ENCODE peak calls at places on chromosomes 16 and 17, in seven cellular contexts. C is Right ventricle myocardium superior; K is NCI-H187; G is EL; Q is psoas muscle; N is stimulated activated CD8-positive, alpha-beta memory T cell treated with anti-CD3 and anti-CD28 coated beads, Interleukin-2, amount 100 ng/mL, for 48 hours; R is GM10248. I is an unnamed sample.

GRCh38 chr17:79613195-79613517 is 2.3 kb upstream of the RBFOX3 start:
- DNase-seq in G (no peak), N (no peak), K (no peak), Q (no peak), R (no peak), C (no peak), I (no peak)

GRCh38 chr17:70820276-70820675 is 650.9 kb downstream of the KCNJ2 start:
- DNase-seq in R (no peak), C (no peak), K (no peak), G (peak; percentile 83), Q (no peak), N (no peak), I (no peak)

GRCh38 chr17:81480140-81480917 is 32.3 kb downstream of the ACTG1 start:
- DNase-seq in R (no peak), N (no peak), C (peak; percentile 70), K (no peak), G (peak; percentile 78), Q (peak; percentile 82), I (no peak)

GRCh38 chr17:29341726-29342125 is 47.8 kb upstream of the NUFIP2 start:
- DNase-seq in K (no peak), R (no peak), C (no peak), N (no peak), Q (no peak), G (peak; percentile 32), I (peak; percentile 42)

GRCh38 chr17:7262192-7263070 is at the start of gene CLDN7:
- DNase-seq in G (no peak), Q (no peak), N (no peak), R (no peak), C (peak; percentile 39), K (peak; percentile 31), I (no peak)

GRCh38 chr17:56679148-56679766 is 85.8 kb downstream of the NOG start:
- DNase-seq in N (no peak), C (no peak), R (peak; percentile 41), K (no peak), G (peak; percentile 53), Q (peak; percentile 32), I (no peak)

GRCh38 chr16:71526111-71526998 is at the start of gene CHST4:
- DNase-seq in Q (no peak), K (peak; percentile 19), C (no peak), G (peak; percentile 81), N (no peak), R (no peak), I (no peak)

GRCh38 chr16:20906225-20906870 is 5.8 kb downstream of the LYRM1 start:
- DNase-seq in N (no peak), K (no peak), C (no peak), Q (no peak), R (no peak), G (peak; percentile 94), I (no peak)

GRCh38 chr17:73637866-73638265 is 6.4 kb downstream of the SDK2 start:
- DNase-seq in N (no peak), Q (peak; percentile 33), K (no peak), R (no peak), G (no peak), C (peak; percentile 25), I (no peak)

GRCh38 chr17:82383411-82383810 is 11.8 kb downstream of the UTS2R start:
- DNase-seq in C (peak; percentile 40), N (no peak), G (no peak), R (no peak), K (no peak), Q (no peak), I (no peak)

GRCh38 chr16:66580605-66581209 is 1.4 kb downstream of the CMTM2 start:
- DNase-seq in K (no peak), R (no peak), C (no peak), N (no peak), G (peak; percentile 63), Q (no peak), I (no peak)

GRCh38 chr17:49361129-49361901 is 735 bp downstream of the ZNF652 start:
- DNase-seq in C (peak; percentile 57), K (peak; percentile 9), N (peak; percentile 38), Q (peak; percentile 64), G (peak; percentile 57), R (peak; percentile 51), I (no peak)

GRCh38 chr17:40553694-40554534 is 11.4 kb downstream of the CCR7 start:
- DNase-seq in R (no peak), N (no peak), K (peak; percentile 91), C (peak; percentile 85), G (peak; percentile 38), Q (peak; percentile 83), I (no peak)

GRCh38 chr17:16199093-16199492 is 16.2 kb downstream of the NCOR1 start:
- DNase-seq in Q (no peak), C (no peak), K (no peak), G (no peak), N (no peak), R (no peak), I (no peak)

GRCh38 chr17:56913000-56913866 is 616 bp downstream of the TRIM25 start:
- DNase-seq in N (no peak), Q (no peak), K (no peak), R (no peak), C (peak; percentile 55), G (no peak), I (peak; percentile 79)

GRCh38 chr16:50282010-50282538 is 15.7 kb downstream of the ADCY7 start:
- DNase-seq in C (peak; percentile 90), R (peak; percentile 84), N (peak; percentile 37), Q (peak; percentile 85), G (no peak), K (no peak), I (no peak)

GRCh38 chr17:72602517-72603345 is 481.9 kb downstream of the SOX9 start:
- DNase-seq in Q (no peak), K (no peak), C (no peak), G (peak; percentile 68), N (no peak), R (no peak), I (no peak)

GRCh38 chr17:34841467-34841866 is 119.8 kb downstream of the CCT6B start:
- DNase-seq in G (no peak), Q (no peak), N (no peak), K (no peak), C (no peak), R (no peak), I (no peak)

GRCh38 chr17:9115446-9116265 is 94.3 kb downstream of the NTN1 start:
- DNase-seq in Q (peak; percentile 83), K (no peak), C (peak; percentile 75), G (peak; percentile 78), R (no peak), N (peak; percentile 47), I (no peak)

GRCh38 chr16:48676836-48677235 is 66.9 kb upstream of the N4BP1 start:
- DNase-seq in Q (no peak), R (no peak), N (no peak), C (no peak), K (no peak), G (peak; percentile 40), I (no peak)

GRCh38 chr16:83002351-83003334 is 375.9 kb downstream of the CDH13 start:
- DNase-seq in K (no peak), C (no peak), R (no peak), G (peak; percentile 65), N (no peak), Q (no peak), I (no peak)

GRCh38 chr16:57265850-57266530 is 18.5 kb downstream of the PLLP start:
- DNase-seq in K (peak; percentile 3), N (no peak), C (peak; percentile 86), Q (peak; percentile 61), R (no peak), G (no peak), I (no peak)

GRCh38 chr16:7268182-7268581 is 64.5 kb upstream of the RBFOX1 start:
- DNase-seq in K (peak; percentile 15), Q (no peak), N (no peak), G (no peak), C (no peak), R (no peak), I (no peak)

GRCh38 chr17:81842378-81842724 is 7.5 kb upstream of the PPP1R27 start:
- DNase-seq in R (no peak), Q (no peak), K (no peak), G (no peak), C (no peak), N (no peak), I (no peak)

GRCh38 chr17:37667039-37667438 is 23.8 kb upstream of the DDX52 start:
- DNase-seq in G (no peak), Q (no peak), R (no peak), K (no peak), N (no peak), C (no peak), I (no peak)

GRCh38 chr17:43403846-43404245 is 5.1 kb downstream of the ARL4D start:
- DNase-seq in Q (no peak), K (no peak), N (no peak), C (no peak), G (no peak), R (no peak), I (no peak)

GRCh38 chr17:5665164-5665563 is 80.9 kb upstream of the NLRP1 start:
- DNase-seq in K (no peak), R (no peak), Q (no peak), C (no peak), N (no peak), G (no peak), I (no peak)

GRCh38 chr17:63153488-63153887 is 187.5 kb downstream of the TANC2 start:
- DNase-seq in G (no peak), C (no peak), R (no peak), N (no peak), Q (no peak), K (no peak), I (no peak)

I was measured in osteocyte.